ENCODE peak calls at places on chromosomes 13 and 19, in ten cellular contexts. W, X, Y, V, D, U, J, R, B and C are unnamed samples. For H3K4me1, the result is how much of the 10 kb centered on the place peaks cover.

GRCh38 chr13:97057196-97057595 is 62.9 kb upstream of the OXGR1 start:
- DNase-seq in J (no peak), W (no peak), D (no peak), U (no peak), Y (no peak), B (no peak), V (no peak), R (no peak), X (no peak), C (no peak)

GRCh38 chr13:79497852-79498251 is 16.9 kb downstream of the NDFIP2 start:
- DNase-seq in U (no peak), Y (no peak), V (no peak), J (no peak), W (no peak), D (no peak), X (no peak), R (no peak), B (no peak), C (no peak)

GRCh38 chr13:97976551-97977375 is 23.3 kb downstream of the IPO5 start:
- DNase-seq in U (peak), V (peak), Y (no peak), D (peak), B (peak), R (no peak), X (peak), J (peak), W (no peak), C (no peak)

GRCh38 chr19:29724102-29724641 is 9.1 kb upstream of the C19orf12 start:
- DNase-seq in W (no peak), B (peak), D (no peak), R (no peak), V (no peak), Y (no peak), J (peak), X (no peak), U (no peak), C (no peak)

GRCh38 chr13:29817604-29818378 is 32.6 kb downstream of the UBL3 start:
- DNase-seq in B (no peak), X (peak), R (peak), Y (no peak), U (no peak), D (no peak), J (no peak), W (no peak), V (no peak), C (no peak)

GRCh38 chr19:52557231-52557995 is 12.7 kb upstream of the ZNF701 start:
- DNase-seq in U (no peak), V (no peak), Y (no peak), D (no peak), W (no peak), J (no peak), R (no peak), B (no peak), X (no peak), C (no peak)

GRCh38 chr19:4323692-4324091 is 14.9 kb downstream of the STAP2 start:
- DNase-seq in V (no peak), Y (no peak), R (no peak), X (no peak), W (no peak), B (no peak), U (no peak), J (no peak), D (no peak), C (no peak)

GRCh38 chr13:93318538-93318937 is 91.9 kb downstream of the GPC6 start:
- DNase-seq in W (no peak), V (no peak), J (no peak), Y (no peak), B (no peak), R (no peak), X (no peak), U (peak), D (peak), C (no peak)

GRCh38 chr19:1027020-1027952 is 878 bp downstream of the CNN2 start:
- DNase-seq in W (no peak), U (no peak), J (no peak), X (no peak), Y (no peak), B (no peak), D (no peak), V (no peak), R (no peak), C (no peak)

GRCh38 chr13:100275746-100276145 is 186.9 kb downstream of the PCCA start:
- DNase-seq in D (no peak), W (no peak), U (no peak), X (no peak), Y (no peak), B (no peak), R (no peak), V (no peak), J (no peak), C (no peak)

GRCh38 chr13:85728831-85729230 is 70.4 kb downstream of the SLITRK6 start:
- DNase-seq in D (no peak), U (no peak), Y (no peak), B (no peak), W (no peak), V (no peak), X (no peak), R (no peak), J (no peak), C (no peak)

DNA sequence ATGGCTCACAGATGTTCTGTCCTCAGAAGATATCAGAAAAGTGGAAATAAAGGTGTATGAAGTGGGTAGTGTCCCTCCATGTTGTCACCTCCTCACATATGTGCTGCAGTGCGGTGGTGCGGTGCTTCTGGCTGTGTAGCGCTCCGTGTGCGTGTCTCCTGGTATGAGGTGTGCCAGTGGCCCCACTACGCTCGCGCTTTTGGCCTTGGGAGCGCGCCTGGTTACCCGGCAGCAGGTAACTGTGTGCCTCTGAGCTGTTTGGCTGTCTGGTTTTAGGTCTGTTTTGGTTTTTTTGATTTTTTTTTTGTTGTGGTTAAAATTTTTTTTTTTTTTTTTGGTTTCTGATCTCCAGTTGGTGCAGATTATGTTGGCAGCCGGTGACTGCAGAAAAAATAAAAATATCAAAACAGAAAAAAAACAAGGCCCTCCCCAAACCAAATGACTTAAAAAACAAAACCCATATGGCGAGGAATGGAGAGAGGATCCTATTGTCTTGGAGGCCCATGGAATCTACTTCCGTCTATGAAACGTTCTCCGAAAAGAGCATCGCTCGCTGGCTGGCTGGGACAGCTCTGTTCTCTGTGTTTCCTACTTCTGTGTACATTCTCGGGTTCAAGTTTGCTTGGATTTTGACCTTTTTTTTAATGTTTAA is 7.9 kb downstream of the HNRNPL start:
- DNase-seq in D (no peak), W (no peak), V (no peak), X (no peak), B (peak), U (no peak), Y (no peak), J (no peak), R (no peak), C (no peak)
- TF ChIP-seq EP300 in D (no peak), W (no peak), V (no peak), X (no peak), B (no peak), U (no peak), Y (no peak), J (no peak), R (no peak), C (no peak)

GRCh38 chr13:37492741-37493514 is 105.6 kb downstream of the POSTN start:
- DNase-seq in U (no peak), V (no peak), W (no peak), Y (no peak), X (no peak), B (no peak), R (no peak), D (no peak), J (no peak), C (no peak)
- H3K27ac ChIP-seq in U (no peak), V (no peak), W (no peak), Y (no peak), X (peak), B (no peak), R (no peak), D (no peak), J (no peak), C (no peak)

DNA sequence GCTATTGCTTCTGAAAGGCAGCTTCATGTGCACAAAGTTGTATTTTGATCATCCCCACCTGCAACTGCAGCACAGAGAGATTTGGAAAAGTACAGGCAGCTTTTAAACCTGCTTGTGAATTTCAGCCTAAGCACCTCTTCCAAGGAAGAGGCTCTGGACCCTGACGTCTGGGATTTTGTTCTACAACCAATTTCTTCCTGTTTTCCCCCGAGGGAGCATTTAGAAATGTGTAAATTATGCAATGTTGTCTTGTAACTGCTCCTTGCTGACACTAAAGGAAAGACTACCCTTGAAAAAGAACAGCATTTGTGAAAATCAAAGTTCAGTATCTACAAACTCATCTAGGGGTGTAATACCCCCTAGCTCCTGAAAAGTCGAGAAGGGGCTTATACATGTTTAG is 15.4 kb downstream of the MED26 start:
- DNase-seq in U (no peak), V (no peak), Y (no peak), J (no peak), W (no peak), X (no peak), B (no peak), D (no peak), R (no peak), C (no peak)
- H3K4me1 ChIP-seq in U (under half), V (under half), Y (under half), J (under half), W (half or more), X (under half), B (under half), D (half or more), R (half or more), C (under half)

GRCh38 chr19:41695745-41696144 is 7.7 kb upstream of the CEACAM7 start:
- DNase-seq in B (no peak), U (no peak), X (no peak), W (no peak), Y (no peak), V (no peak), R (no peak), J (no peak), D (no peak), C (no peak)
- TF ChIP-seq EP300 in B (no peak), U (no peak), X (no peak), W (no peak), Y (no peak), V (no peak), R (no peak), J (no peak), D (no peak), C (no peak)

DNA sequence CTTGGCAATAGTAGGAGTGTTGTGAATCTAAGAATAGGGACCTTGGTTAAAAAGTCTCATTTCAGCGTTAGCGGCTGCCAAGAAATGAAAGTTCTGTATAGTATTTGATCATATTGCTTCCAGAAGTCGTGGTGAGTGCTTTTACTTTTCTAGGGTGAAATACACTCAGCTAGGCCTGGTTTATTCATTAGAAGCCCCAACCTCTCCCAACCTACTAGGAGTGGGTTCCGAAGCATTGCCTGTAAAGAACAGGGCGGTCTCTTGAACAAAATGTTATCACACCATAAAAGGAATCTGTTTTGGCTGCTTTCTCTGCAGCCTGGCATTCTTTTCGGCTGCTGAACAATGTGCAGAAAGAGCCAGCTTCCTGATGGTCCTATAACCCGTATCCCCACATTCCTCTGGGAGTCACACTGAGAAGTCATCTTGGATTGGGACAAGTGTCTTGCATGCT is 102.8 kb downstream of the LRCH1 start:
- DNase-seq in R (no peak), U (no peak), B (no peak), W (peak), D (no peak), Y (no peak), J (no peak), X (no peak), V (no peak), C (no peak)
- H3K27ac ChIP-seq in R (peak), U (peak), B (no peak), W (peak), D (peak), Y (peak), J (no peak), X (peak), V (peak), C (peak)

DNA sequence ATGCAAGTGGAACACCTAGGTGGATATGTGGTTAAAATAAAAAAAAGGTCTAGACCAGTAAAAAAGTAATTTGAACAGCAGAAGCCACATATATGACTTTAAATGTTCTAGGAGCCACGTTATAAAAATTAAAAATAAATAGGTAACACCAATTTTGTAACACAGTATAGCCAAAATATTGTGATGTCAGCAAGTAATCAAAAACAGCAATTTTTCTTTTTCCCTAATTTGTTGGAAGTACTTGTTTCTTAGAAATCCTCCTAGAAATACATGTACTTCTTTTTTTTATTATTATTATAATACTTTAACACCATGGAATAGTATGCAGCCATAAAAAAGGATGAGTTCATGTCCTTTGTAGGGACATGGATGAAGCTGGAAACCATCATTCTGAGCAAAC is 25.7 kb upstream of the C1QTNF9B start:
- DNase-seq in Y (no peak), R (no peak), J (no peak), B (no peak), D (no peak), V (no peak), W (no peak), U (no peak), X (no peak), C (no peak)
- H3K4me1 ChIP-seq in Y (under half), R (under half), J (under half), B (under half), D (under half), V (under half), W (under half), U (under half), X (under half), C (under half)

GRCh38 chr19:6677495-6677894 is 7.5 kb upstream of the TNFSF14 start:
- DNase-seq in B (no peak), J (no peak), V (no peak), X (no peak), W (no peak), D (no peak), U (no peak), Y (no peak), R (no peak), C (no peak)

GRCh38 chr19:6676288-6676687 is 6.3 kb upstream of the TNFSF14 start:
- DNase-seq in Y (no peak), U (no peak), V (no peak), R (no peak), W (no peak), D (no peak), X (no peak), B (no peak), J (no peak), C (no peak)

GRCh38 chr19:6672693-6673290 is 2.8 kb upstream of the TNFSF14 start:
- DNase-seq in V (no peak), R (no peak), B (no peak), U (no peak), J (no peak), Y (no peak), X (no peak), W (no peak), D (no peak), C (no peak)

GRCh38 chr19:6671960-6672359 is 2.0 kb upstream of the TNFSF14 start:
- DNase-seq in R (no peak), X (no peak), B (no peak), J (no peak), Y (no peak), W (no peak), D (no peak), V (no peak), U (no peak), C (no peak)

GRCh38 chr19:6674868-6675305 is 4.9 kb upstream of the TNFSF14 start:
- DNase-seq in B (peak), V (no peak), U (peak), R (peak), D (peak), Y (no peak), W (peak), X (no peak), J (peak), C (peak)
- TF ChIP-seq EP300 in B (peak), V (no peak), U (no peak), R (peak), D (no peak), Y (no peak), W (no peak), X (no peak), J (no peak), C (no peak)